ENCODE peak calls at places on chromosome 5, in five cellular contexts. M is tibial nerve, N is BE2C, D is PC-3, W is kidney. G is an unnamed sample. For H3K4me1, the result is how much of the 10 kb centered on the place peaks cover.

GRCh38 chr5:61347088-61347487 is 15.0 kb downstream of the ZSWIM6 start:
- DNase-seq in W (no peak), N (no peak), D (no peak), M (no peak), G (no peak)

GRCh38 chr5:133913413-133914155 is 54.8 kb downstream of the C5orf15 start:
- DNase-seq in W (no peak), M (no peak), D (no peak), N (no peak), G (no peak)

GRCh38 chr5:10291736-10292135 is 16.0 kb downstream of the CMBL start:
- DNase-seq in W (no peak), M (no peak), D (no peak), N (no peak), G (no peak)

GRCh38 chr5:65364907-65365306 is 116.8 kb downstream of the ADAMTS6 start:
- DNase-seq in D (peak), N (no peak), W (no peak), M (no peak), G (no peak)

GRCh38 chr5:30505014-30505886 is 688.2 kb upstream of the CDH6 start:
- DNase-seq in N (no peak), W (no peak), D (peak), M (no peak), G (no peak)

GRCh38 chr5:178338750-178339144 is 106.1 kb upstream of the PHYKPL start:
- DNase-seq in D (no peak), W (no peak), N (no peak), M (no peak), G (no peak)

GRCh38 chr5:135075621-135076585 is 41.9 kb upstream of the PITX1 start:
- DNase-seq in N (no peak), M (no peak), D (no peak), W (peak), G (no peak)

GRCh38 chr5:160230686-160231527 is 1.6 kb downstream of the FABP6 start:
- DNase-seq in W (no peak), M (no peak), N (no peak), D (peak), G (no peak)

GRCh38 chr5:124706729-124707361 is 39.6 kb downstream of the ZNF608 start:
- DNase-seq in N (peak), M (no peak), W (no peak), D (no peak), G (no peak)

GRCh38 chr5:5165541-5166002 is 25.4 kb downstream of the ADAMTS16 start:
- DNase-seq in W (no peak), D (peak), M (no peak), N (no peak), G (no peak)

GRCh38 chr5:153504726-153505125 is 14.3 kb downstream of the GRIA1 start:
- DNase-seq in N (no peak), D (no peak), W (no peak), M (no peak), G (no peak)

GRCh38 chr5:144065766-144066165 is 104.7 kb downstream of the YIPF5 start:
- DNase-seq in N (no peak), M (no peak), D (peak), W (no peak), G (no peak)

GRCh38 chr5:169299651-169300467 is 1.1 kb downstream of the SLIT3 start:
- DNase-seq in D (no peak), W (peak), M (no peak), N (no peak), G (no peak)

GRCh38 chr5:143481697-143482531 is 78.4 kb upstream of the NR3C1 start:
- DNase-seq in W (no peak), D (no peak), N (no peak), M (no peak), G (no peak)

GRCh38 chr5:8839361-8840055 is 706.4 kb downstream of the SEMA5A start:
- DNase-seq in N (no peak), W (no peak), D (no peak), M (peak), G (no peak)

GRCh38 chr5:104045987-104046386 is 483.4 kb upstream of the NUDT12 start:
- DNase-seq in N (no peak), D (no peak), W (no peak), M (no peak), G (no peak)

GRCh38 chr5:173573126-173573960 is 43.1 kb downstream of the BOD1 start:
- DNase-seq in D (peak), M (peak), N (peak), W (peak), G (peak)

GRCh38 chr5:497871-498509 is 26.3 kb downstream of the SLC9A3 start:
- DNase-seq in M (no peak), W (no peak), N (no peak), D (no peak), G (no peak)

GRCh38 chr5:122110990-122111389 is 18.4 kb upstream of the ZNF474 start:
- DNase-seq in D (no peak), M (no peak), N (no peak), W (no peak), G (no peak)

DNA sequence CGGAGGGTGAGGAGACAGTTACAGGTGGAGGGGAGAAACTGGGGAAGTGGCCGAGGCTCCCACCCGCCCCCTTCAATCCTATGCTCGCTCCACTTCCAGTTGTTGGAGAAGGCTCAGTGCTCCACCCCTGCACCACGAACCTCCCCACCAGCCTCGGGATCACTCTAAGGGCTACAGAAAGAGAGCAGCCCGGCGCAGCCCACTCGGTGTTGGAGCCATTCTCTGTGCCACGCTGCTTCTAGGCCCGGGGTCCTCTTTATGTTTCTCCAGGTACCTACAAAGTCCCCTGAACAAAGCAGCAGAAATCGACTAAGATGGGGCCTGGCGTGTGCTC is 12.0 kb downstream of the PDGFRB start:
- DNase-seq in W (peak), D (no peak), M (no peak), N (no peak), G (no peak)
- H3K4me1 ChIP-seq in W (under half), D (under half), M (under half), N (half or more), G (half or more)

DNA sequence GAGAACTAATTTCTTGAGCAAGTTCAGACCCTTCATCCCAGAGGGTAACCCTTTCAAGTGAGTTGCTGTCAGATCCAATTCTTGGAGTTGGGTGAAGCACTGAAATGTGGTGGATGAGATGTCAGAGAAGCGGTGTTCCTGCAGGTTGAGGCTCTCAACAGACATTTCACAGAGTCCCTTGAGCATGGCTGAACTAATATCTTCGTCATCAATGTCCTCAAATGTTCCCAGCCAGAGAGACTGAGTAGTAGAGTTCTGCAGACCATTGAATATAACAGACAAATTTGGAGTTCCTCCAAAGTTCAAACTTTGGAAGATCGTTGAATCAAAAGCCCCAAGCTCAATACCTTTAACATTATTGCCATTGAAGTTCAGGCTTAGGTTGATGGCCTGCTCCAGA is 12.7 kb downstream of the CD180 start:
- DNase-seq in N (no peak), W (no peak), M (no peak), D (no peak), G (no peak)
- H3K4me1 ChIP-seq in N (under half), W (under half), M (under half), D (under half), G (under half)

GRCh38 chr5:86644843-86645242 is 27.1 kb downstream of the COX7C start:
- DNase-seq in W (no peak), D (no peak), M (no peak), N (no peak), G (no peak)
- H3K4me1 ChIP-seq in W (under half), D (under half), M (under half), N (under half), G (under half)

GRCh38 chr5:62576570-62577172 is 1.9 kb upstream of the LRRC70 start:
- DNase-seq in W (no peak), M (no peak), D (no peak), N (no peak), G (no peak)
- H3K4me1 ChIP-seq in W (under half), M (under half), D (under half), N (under half), G (under half)

DNA sequence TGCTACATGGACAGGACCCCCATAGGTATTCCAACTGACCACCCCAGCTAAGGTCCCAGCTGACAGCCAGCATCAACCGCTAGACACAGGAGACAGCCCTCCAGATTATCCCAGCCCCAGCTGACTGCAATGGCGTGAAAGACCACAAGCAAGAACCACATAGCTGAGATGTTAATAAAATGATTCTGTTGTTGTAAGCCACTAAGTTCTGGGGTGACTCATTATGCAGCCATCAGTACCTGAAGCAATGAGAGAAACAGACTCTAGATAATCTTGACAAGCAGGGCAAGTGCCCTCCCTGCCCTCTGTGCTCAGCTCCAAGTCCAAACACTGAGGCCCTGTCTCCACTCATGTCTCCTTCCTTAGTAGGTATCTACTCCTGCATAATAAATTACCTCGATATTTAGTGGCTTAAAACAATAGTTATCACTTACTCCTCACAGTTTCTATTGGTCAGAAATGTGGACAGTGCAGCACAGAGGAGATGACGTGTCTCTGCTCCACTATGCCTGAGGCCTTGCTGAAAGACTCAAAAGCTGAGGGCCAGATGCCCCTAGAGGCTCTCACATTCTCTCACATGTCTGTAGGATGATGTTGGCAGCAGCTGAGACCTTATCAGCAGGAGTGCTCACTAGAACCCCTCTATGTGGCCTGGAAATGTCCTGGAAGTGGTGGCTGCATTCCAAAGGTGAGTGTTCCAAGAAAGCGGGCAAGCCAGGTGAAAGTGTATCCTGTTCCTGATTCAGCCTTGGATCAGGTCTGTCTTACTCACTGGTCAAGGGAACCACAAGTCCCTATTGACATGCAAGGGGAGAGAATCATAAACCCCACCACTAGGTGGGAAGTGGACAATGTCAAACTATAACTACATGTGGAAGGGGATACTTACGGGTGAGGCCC is 2.5 kb downstream of the MGAT1 start:
- DNase-seq in N (no peak), W (no peak), D (peak), M (no peak), G (peak)
- H3K4me1 ChIP-seq in N (under half), W (under half), D (under half), M (under half), G (half or more)

G was measured in tibial artery.